ENCODE peak calls at places on chromosome 2, in five cellular contexts. K, W, F, B and I are unnamed samples.

GRCh38 chr2:134500211-134500935 is 218.4 kb downstream of the TMEM163 start:
- DNase-seq in K (no peak), W (no peak), F (no peak), B (no peak), I (no peak)

GRCh38 chr2:109331081-109331480 is 202.1 kb downstream of the SH3RF3 start:
- DNase-seq in K (no peak), W (no peak), F (no peak), B (no peak), I (no peak)

GRCh38 chr2:99672766-99673375 is 183.1 kb upstream of the REV1 start:
- DNase-seq in K (no peak), W (no peak), F (no peak), B (no peak), I (no peak)

GRCh38 chr2:72136933-72137497 is 10.6 kb downstream of the CYP26B1 start:
- DNase-seq in K (no peak), W (no peak), F (no peak), B (no peak), I (no peak)

GRCh38 chr2:239636808-239637207 is 236.0 kb upstream of the HDAC4 start:
- DNase-seq in K (no peak), W (no peak), F (no peak), B (no peak), I (no peak)

GRCh38 chr2:201907128-201907886 is 101.0 kb downstream of the CDK15 start:
- DNase-seq in K (no peak), W (no peak), F (no peak), B (no peak), I (peak; percentile 36)

GRCh38 chr2:113709022-113709421 is 47.4 kb downstream of the SLC35F5 start:
- DNase-seq in K (no peak), W (no peak), F (no peak), B (no peak), I (no peak)

GRCh38 chr2:113212245-113213060 is 38.7 kb downstream of the PSD4 start:
- DNase-seq in K (no peak), W (peak; percentile 35), F (peak; percentile 41), B (no peak), I (no peak)

GRCh38 chr2:25305809-25306208 is 35.9 kb downstream of the DNMT3A start:
- DNase-seq in K (no peak), W (no peak), F (no peak), B (no peak), I (no peak)

GRCh38 chr2:45237128-45237527 is 227.9 kb upstream of the SIX2 start:
- DNase-seq in K (no peak), W (no peak), F (no peak), B (no peak), I (no peak)

GRCh38 chr2:106667478-106668077 is 180.4 kb downstream of the CD8B2 start:
- DNase-seq in K (no peak), W (no peak), F (no peak), B (no peak), I (no peak)

GRCh38 chr2:162677476-162677875 is 161.1 kb downstream of the KCNH7 start:
- DNase-seq in K (peak; percentile 2), W (no peak), F (no peak), B (no peak), I (no peak)

GRCh38 chr2:127426501-127427354 is 8.5 kb downstream of the PROC start:
- DNase-seq in K (no peak), W (no peak), F (no peak), B (no peak), I (no peak)

GRCh38 chr2:25421289-25421688 is 79.6 kb upstream of the DNMT3A start:
- DNase-seq in K (no peak), W (no peak), F (no peak), B (no peak), I (no peak)

GRCh38 chr2:62469114-62469513 is 36.9 kb downstream of the TMEM17 start:
- DNase-seq in K (no peak), W (no peak), F (peak; percentile 36), B (no peak), I (no peak)

GRCh38 chr2:118221952-118222594 is 133.8 kb downstream of the INSIG2 start:
- DNase-seq in K (peak; percentile 56), W (peak; percentile 61), F (peak; percentile 68), B (peak; percentile 54), I (peak; percentile 55)

GRCh38 chr2:73985318-73986084 is 791 bp downstream of the TET3 start:
- DNase-seq in K (no peak), W (peak; percentile 31), F (peak; percentile 35), B (peak; percentile 27), I (peak; percentile 61)

GRCh38 chr2:44933434-44933951 is 8.0 kb upstream of the SIX3 start:
- DNase-seq in K (no peak), W (no peak), F (no peak), B (no peak), I (no peak)

DNA sequence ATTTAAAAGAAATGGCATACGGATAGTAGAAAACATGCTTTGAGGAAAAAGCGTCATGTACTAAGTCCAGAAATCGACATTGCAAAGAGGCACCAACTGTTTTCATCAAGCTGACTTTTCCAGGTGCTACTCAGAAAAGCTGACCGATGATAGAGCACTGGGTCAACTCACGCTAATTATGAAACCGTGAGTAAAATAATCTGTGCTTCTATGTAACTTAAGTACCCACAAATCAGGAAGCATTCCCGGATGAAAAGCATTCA is 353 bp upstream of the NUP35 start:
- DNase-seq in K (no peak), W (no peak), F (no peak), B (no peak), I (no peak)
- TF ChIP-seq POLR2A in K (no peak), W (no peak), F (no peak), B (no peak), I (no peak)

GRCh38 chr2:237895544-237896506 is 36.4 kb downstream of the RAMP1 start:
- DNase-seq in K (peak; percentile 84), W (no peak), F (no peak), B (no peak), I (no peak)
- TF ChIP-seq POLR2A in K (no peak), W (no peak), F (no peak), B (no peak), I (no peak)

GRCh38 chr2:156189143-156189542 is 143.4 kb downstream of the NR4A2 start:
- DNase-seq in K (no peak), W (peak; percentile 83), F (no peak), B (no peak), I (no peak)
- TF ChIP-seq POLR2A in K (no peak), W (no peak), F (no peak), B (no peak), I (no peak)

GRCh38 chr2:200466703-200467418 is 43.0 kb downstream of the KCTD18 start:
- DNase-seq in K (no peak), W (no peak), F (peak; percentile 50), B (no peak), I (no peak)
- TF ChIP-seq POLR2A in K (no peak), W (no peak), F (no peak), B (no peak), I (no peak)

GRCh38 chr2:196587739-196588138 is 51.8 kb upstream of the CCDC150 start:
- DNase-seq in K (no peak), W (no peak), F (no peak), B (no peak), I (no peak)

GRCh38 chr2:196589429-196589828 is 50.1 kb upstream of the CCDC150 start:
- DNase-seq in K (no peak), W (no peak), F (no peak), B (no peak), I (no peak)

GRCh38 chr2:196587061-196587460 is 52.5 kb upstream of the CCDC150 start:
- DNase-seq in K (no peak), W (no peak), F (no peak), B (no peak), I (no peak)

GRCh38 chr2:196586511-196586991 is 53.0 kb upstream of the CCDC150 start:
- DNase-seq in K (peak; percentile 40), W (no peak), F (no peak), B (peak; percentile 23), I (no peak)

DNA sequence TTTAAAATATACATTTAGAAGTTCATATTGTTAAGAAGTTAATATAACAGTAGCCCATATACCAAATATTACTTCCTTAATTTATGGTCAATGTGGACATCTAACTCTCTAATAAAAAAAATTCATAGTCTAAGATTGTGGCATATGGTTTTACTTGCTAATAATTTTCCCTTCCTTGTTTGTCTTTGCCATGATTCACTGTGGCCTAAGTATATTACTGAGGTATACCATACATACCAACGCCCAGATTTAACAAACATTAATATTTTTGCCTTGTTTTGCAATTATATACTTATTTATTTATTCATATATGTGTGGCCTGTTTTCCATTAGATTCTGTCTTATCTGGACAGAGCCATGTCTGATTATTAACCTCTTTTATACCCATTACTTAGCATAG is 54.6 kb upstream of the CCDC150 start:
- DNase-seq in K (no peak), W (no peak), F (no peak), B (no peak), I (no peak)
- TF ChIP-seq POLR2A in K (no peak), W (no peak), F (no peak), B (no peak), I (no peak)